ENCODE peak calls at places on chromosomes 11 and 22, in four cellular contexts. B, N, K and E are unnamed samples.
A peak's percentile ranks its signal among the peaks of the same experiment; 100 is the strongest.

GRCh38 chr22:27372364-27372763 is 429.2 kb downstream of the MN1 start:
- DNase-seq in N (no peak), B (no peak), K (no peak), E (no peak)

GRCh38 chr11:45489281-45489906 is 176.0 kb downstream of the CHST1 start:
- DNase-seq in K (no peak), B (no peak), N (no peak), E (no peak)

GRCh38 chr11:17013548-17014320 is 480 bp downstream of the PLEKHA7 start:
- DNase-seq in N (no peak), B (peak; percentile 70), K (no peak), E (peak; percentile 72)

GRCh38 chr11:2533642-2534115 is 88.9 kb downstream of the KCNQ1 start:
- DNase-seq in K (peak; percentile 41), B (peak; percentile 85), N (peak; percentile 92), E (peak; percentile 75)

GRCh38 chr11:133134561-133135173 is 397.6 kb downstream of the OPCML start:
- DNase-seq in B (peak; percentile 38), K (peak; percentile 20), N (peak; percentile 48), E (peak; percentile 71)

GRCh38 chr22:46515208-46516111 is 22.0 kb downstream of the CELSR1 start:
- DNase-seq in N (peak; percentile 57), B (no peak), K (no peak), E (no peak)

GRCh38 chr22:40083794-40084193 is 89.0 kb downstream of the FAM83F start:
- DNase-seq in N (no peak), K (no peak), B (no peak), E (no peak)

GRCh38 chr11:93198221-93198650 is 445 bp upstream of the SLC36A4 start:
- DNase-seq in N (peak; percentile 7), K (no peak), B (no peak), E (no peak)

GRCh38 chr22:36332623-36333331 is 55.0 kb downstream of the MYH9 start:
- DNase-seq in N (peak; percentile 70), B (peak; percentile 89), K (peak; percentile 72), E (peak; percentile 68)

GRCh38 chr11:75352417-75353206 is 1.2 kb upstream of the ARRB1 start:
- DNase-seq in N (no peak), B (peak; percentile 32), K (no peak), E (peak; percentile 34)

GRCh38 chr11:75241036-75241905 is 697 bp downstream of the TPBGL start:
- DNase-seq in N (peak; percentile 74), K (peak; percentile 84), B (peak; percentile 93), E (peak; percentile 99)

GRCh38 chr22:17300926-17301325 is 68.3 kb upstream of the CECR2 start:
- DNase-seq in N (no peak), K (no peak), B (no peak), E (no peak)

GRCh38 chr11:40388097-40388818 is 1071.2 kb downstream of the LRRC4C start:
- DNase-seq in B (no peak), N (no peak), K (no peak), E (no peak)

GRCh38 chr22:42299586-42300285 is 29.3 kb upstream of the TCF20 start:
- DNase-seq in N (no peak), K (no peak), B (no peak), E (peak; percentile 54)

GRCh38 chr11:64536396-64536935 is 54.6 kb upstream of the SLC22A12 start:
- DNase-seq in K (no peak), B (no peak), N (no peak), E (no peak)

GRCh38 chr11:62694455-62695167 is 5.3 kb upstream of the LRRN4CL start:
- DNase-seq in K (no peak), B (peak; percentile 73), N (peak; percentile 72), E (peak; percentile 85)

GRCh38 chr22:39264344-39265116 is 19.7 kb upstream of the PDGFB start:
- DNase-seq in B (no peak), N (no peak), K (no peak), E (no peak)

GRCh38 chr11:108512706-108513105 is 14.5 kb upstream of the POGLUT3 start:
- DNase-seq in N (no peak), K (no peak), B (no peak), E (no peak)

GRCh38 chr22:23874871-23875270 is 17.2 kb downstream of the SLC2A11 start:
- DNase-seq in K (no peak), N (no peak), B (no peak), E (no peak)

GRCh38 chr11:2471048-2471803 is 26.4 kb downstream of the KCNQ1 start:
- DNase-seq in B (no peak), K (no peak), N (no peak), E (no peak)

GRCh38 chr11:94325681-94326080 is 21.3 kb downstream of the IZUMO1R start:
- DNase-seq in N (peak; percentile 14), B (peak; percentile 54), K (peak; percentile 11), E (peak; percentile 72)

GRCh38 chr22:50306753-50307749 is at the start of gene PLXNB2:
- DNase-seq in K (peak; percentile 87), B (peak; percentile 86), N (peak; percentile 47), E (peak; percentile 95)

GRCh38 chr11:72239296-72239848 is 4.6 kb downstream of the PHOX2A start:
- DNase-seq in B (no peak), K (peak; percentile 48), N (no peak), E (peak; percentile 86)

GRCh38 chr22:48307941-48308340 is 1519.7 kb downstream of the BRD1 start:
- DNase-seq in B (no peak), K (no peak), N (no peak), E (no peak)

GRCh38 chr11:70495351-70496310 is 97.3 kb downstream of the CTTN start:
- DNase-seq in B (no peak), N (no peak), K (no peak), E (no peak)

GRCh38 chr11:63508009-63508408 is 2.1 kb downstream of the LGALS12 start:
- DNase-seq in B (peak; percentile 72), K (no peak), N (no peak), E (no peak)

GRCh38 chr22:38796262-38796957 is 2.5 kb upstream of the DNAL4 start:
- DNase-seq in N (no peak), K (no peak), B (no peak), E (no peak)

GRCh38 chr22:37632174-37633081 is 7.0 kb upstream of the SH3BP1 start:
- DNase-seq in B (no peak), N (no peak), K (no peak), E (peak; percentile 67)

GRCh38 chr22:32864041-32864440 is 62.5 kb downstream of the TIMP3 start:
- DNase-seq in K (no peak), B (no peak), N (no peak), E (no peak)

GRCh38 chr11:27304514-27304913 is 58.5 kb downstream of the CCDC34 start:
- DNase-seq in N (no peak), K (no peak), B (no peak), E (no peak)

GRCh38 chr11:73245461-73245860 is 26.7 kb upstream of the P2RY6 start:
- DNase-seq in K (no peak), B (no peak), N (no peak), E (no peak)

GRCh38 chr11:130999992-131000770 is 83.9 kb upstream of the SNX19 start:
- DNase-seq in B (peak; percentile 4), N (peak; percentile 97), K (no peak), E (no peak)

GRCh38 chr11:9990221-9990973 is 303.6 kb downstream of the SBF2 start:
- DNase-seq in N (peak; percentile 11), B (no peak), K (no peak), E (no peak)

GRCh38 chr11:78564037-78564888 is 10.4 kb downstream of the NARS2 start:
- DNase-seq in B (peak; percentile 43), K (peak; percentile 30), N (peak; percentile 78), E (peak; percentile 32)
- TF ChIP-seq CTCF in B (peak; percentile 52), K (peak; percentile 55), N (peak; percentile 44), E (peak; percentile 38)

GRCh38 chr22:28711820-28712777 is 29.5 kb downstream of the CHEK2 start:
- DNase-seq in B (no peak), K (no peak), N (peak; percentile 81), E (no peak)
- TF ChIP-seq CTCF in B (no peak), K (no peak), N (peak; percentile 29), E (no peak)

GRCh38 chr11:66933508-66933907 is 24.7 kb downstream of the PC start:
- DNase-seq in B (no peak), N (no peak), K (no peak), E (no peak)
- TF ChIP-seq CTCF in B (no peak), N (no peak), K (no peak), E (no peak)

GRCh38 chr11:65663634-65664200 is 1.0 kb upstream of the RELA start:
- DNase-seq in K (no peak), N (no peak), B (peak; percentile 32), E (no peak)

GRCh38 chr11:65661599-65662246 is 993 bp downstream of the RELA start:
- DNase-seq in N (no peak), B (no peak), K (peak; percentile 13), E (no peak)

GRCh38 chr11:65660038-65660437 is 2.7 kb downstream of the RELA start:
- DNase-seq in B (no peak), N (no peak), K (no peak), E (no peak)

GRCh38 chr11:65662247-65662801 is 392 bp downstream of the RELA start:
- DNase-seq in B (no peak), N (no peak), K (no peak), E (no peak)

GRCh38 chr11:65662802-65663633 is at the start of gene RELA:
- DNase-seq in B (peak; percentile 93), K (peak; percentile 95), N (peak; percentile 89), E (peak; percentile 98)
- TF ChIP-seq CTCF in B (no peak), K (no peak), N (no peak), E (no peak)

DNA sequence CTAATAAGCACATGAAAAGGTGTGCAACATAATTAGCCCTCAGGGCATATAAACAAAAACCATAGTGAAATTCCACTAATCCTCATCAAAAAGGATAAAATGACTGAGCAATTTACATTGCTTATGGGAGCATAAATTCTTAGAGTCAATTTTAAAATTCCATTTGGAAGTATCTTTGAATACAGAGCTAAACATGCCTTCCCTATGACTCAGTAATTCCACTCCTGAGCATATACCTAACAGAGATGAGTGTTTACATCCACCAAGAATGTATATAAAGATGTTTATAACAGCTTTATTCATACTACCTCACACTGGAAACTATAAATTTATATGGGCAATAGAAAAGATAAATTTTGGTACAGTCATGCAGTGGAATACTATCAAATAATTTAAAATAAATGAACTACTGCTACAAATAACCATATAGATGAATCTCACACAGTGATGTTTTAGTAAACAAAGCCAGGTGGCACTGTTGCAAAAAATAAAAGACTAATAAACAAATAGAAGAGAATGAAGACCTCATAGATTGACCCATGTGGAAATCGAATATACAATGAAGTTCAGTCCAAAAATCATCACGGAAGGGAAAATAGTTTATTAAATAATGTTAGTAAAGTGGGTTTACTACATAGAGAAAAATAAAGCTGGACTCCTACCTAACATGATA is 8.2 kb upstream of the OR2D2 start:
- DNase-seq in B (no peak), K (no peak), N (no peak), E (no peak)
- TF ChIP-seq CTCF in B (no peak), K (peak; percentile 28), N (no peak), E (no peak)

GRCh38 chr11:121029813-121030445 is 6.0 kb downstream of the TBCEL start:
- DNase-seq in B (no peak), N (no peak), K (no peak), E (no peak)

GRCh38 chr11:121033635-121034034 is 9.7 kb downstream of the TBCEL start:
- DNase-seq in N (no peak), K (no peak), B (no peak), E (no peak)

GRCh38 chr11:121031167-121031566 is 7.3 kb downstream of the TBCEL start:
- DNase-seq in K (no peak), B (no peak), N (no peak), E (no peak)

GRCh38 chr11:121035169-121035755 is 11.4 kb downstream of the TBCEL start:
- DNase-seq in B (no peak), N (no peak), K (no peak), E (no peak)

GRCh38 chr11:121032546-121032945 is 8.6 kb downstream of the TBCEL start:
- DNase-seq in K (no peak), B (no peak), N (no peak), E (no peak)
- TF ChIP-seq CTCF in K (peak; percentile 21), B (no peak), N (no peak), E (no peak)

GRCh38 chr11:14413307-14414072 is 54.5 kb upstream of the RRAS2 start:
- DNase-seq in N (peak; percentile 51), K (no peak), B (no peak), E (no peak)
- TF ChIP-seq CTCF in N (peak; percentile 66), K (peak; percentile 23), B (no peak), E (no peak)